ENCODE peak calls at places on chromosomes 5 and 9, in four cellular contexts. I, W, U and Z are unnamed samples.

GRCh38 chr9:27212621-27213020 is 84.3 kb downstream of the EQTN start:
- DNase-seq in I (no peak), W (no peak), U (no peak), Z (no peak)

GRCh38 chr5:153777681-153778080 is 261.0 kb downstream of the FAM114A2 start:
- DNase-seq in U (no peak), I (no peak), W (no peak), Z (no peak)

GRCh38 chr5:154164182-154164581 is 26.4 kb upstream of the GALNT10 start:
- DNase-seq in U (no peak), I (no peak), W (no peak), Z (no peak)

GRCh38 chr5:147659166-147659929 is 123.2 kb downstream of the JAKMIP2 start:
- DNase-seq in W (no peak), I (no peak), U (no peak), Z (no peak)

GRCh38 chr5:911601-912000 is 18.9 kb downstream of the TRIP13 start:
- DNase-seq in U (no peak), I (peak), W (peak), Z (no peak)

GRCh38 chr5:60520451-60521210 is 179.3 kb downstream of the DEPDC1B start:
- DNase-seq in I (no peak), U (no peak), W (no peak), Z (no peak)

GRCh38 chr9:93099551-93100264 is 3.7 kb downstream of the CARD19 start:
- DNase-seq in I (no peak), U (no peak), W (no peak), Z (no peak)

GRCh38 chr9:86580688-86581087 is 226.5 kb upstream of the TUT7 start:
- DNase-seq in U (no peak), I (no peak), W (peak), Z (no peak)

GRCh38 chr5:132027027-132027426 is 15.6 kb upstream of the ACSL6 start:
- DNase-seq in I (no peak), W (no peak), U (no peak), Z (no peak)

GRCh38 chr9:18896531-18897179 is 136.4 kb downstream of the SAXO1 start:
- DNase-seq in U (no peak), I (no peak), W (no peak), Z (no peak)

GRCh38 chr5:168422431-168422830 is 63.8 kb upstream of the RARS1 start:
- DNase-seq in U (no peak), W (no peak), I (no peak), Z (no peak)

GRCh38 chr5:125199968-125200841 is 453.8 kb upstream of the ZNF608 start:
- DNase-seq in W (peak), U (peak), I (peak), Z (peak)

GRCh38 chr9:86519216-86519615 is 165.0 kb upstream of the TUT7 start:
- DNase-seq in W (no peak), I (no peak), U (no peak), Z (no peak)

GRCh38 chr5:157603333-157604190 is 28.0 kb upstream of the ADAM19 start:
- DNase-seq in I (peak), U (no peak), W (peak), Z (no peak)

GRCh38 chr5:35593338-35593737 is 24.3 kb upstream of the SPEF2 start:
- DNase-seq in I (no peak), W (no peak), U (no peak), Z (no peak)

GRCh38 chr9:89549031-89549644 is 51.2 kb upstream of the SEMA4D start:
- DNase-seq in W (peak), I (peak), U (peak), Z (peak)

GRCh38 chr5:144205141-144205551 is 34.5 kb downstream of the KCTD16 start:
- DNase-seq in W (peak), U (no peak), I (peak), Z (peak)

GRCh38 chr9:127093319-127094020 is 29.0 kb downstream of the ANGPTL2 start:
- DNase-seq in W (no peak), I (no peak), U (no peak), Z (no peak)

GRCh38 chr9:121201738-121202533 is at the start of gene RAB14:
- DNase-seq in U (peak), I (peak), W (peak), Z (peak)

GRCh38 chr9:19404278-19405075 is 4.3 kb upstream of the ACER2 start:
- DNase-seq in W (no peak), U (no peak), I (no peak), Z (no peak)

GRCh38 chr5:151475378-151475777 is 28.0 kb downstream of the SLC36A1 start:
- DNase-seq in I (no peak), U (no peak), W (no peak), Z (no peak)

GRCh38 chr9:28779240-28779639 is 1206.0 kb upstream of the C9orf72 start:
- DNase-seq in U (no peak), I (no peak), W (peak), Z (no peak)

GRCh38 chr5:35436441-35437057 is 181.1 kb upstream of the SPEF2 start:
- DNase-seq in U (peak), I (peak), W (peak), Z (peak)

GRCh38 chr9:14307989-14308750 is 5.8 kb downstream of the NFIB start:
- DNase-seq in W (peak), U (no peak), I (peak), Z (no peak)

GRCh38 chr9:127545196-127546124 is 66.6 kb upstream of the STXBP1 start:
- DNase-seq in U (peak), W (peak), I (peak), Z (no peak)

GRCh38 chr9:77453857-77454647 is 194.1 kb downstream of the GNA14 start:
- DNase-seq in I (no peak), U (no peak), W (no peak), Z (no peak)

GRCh38 chr5:7668627-7669026 is 182.3 kb downstream of the CFAP90 start:
- DNase-seq in I (no peak), U (no peak), W (no peak), Z (no peak)

DNA sequence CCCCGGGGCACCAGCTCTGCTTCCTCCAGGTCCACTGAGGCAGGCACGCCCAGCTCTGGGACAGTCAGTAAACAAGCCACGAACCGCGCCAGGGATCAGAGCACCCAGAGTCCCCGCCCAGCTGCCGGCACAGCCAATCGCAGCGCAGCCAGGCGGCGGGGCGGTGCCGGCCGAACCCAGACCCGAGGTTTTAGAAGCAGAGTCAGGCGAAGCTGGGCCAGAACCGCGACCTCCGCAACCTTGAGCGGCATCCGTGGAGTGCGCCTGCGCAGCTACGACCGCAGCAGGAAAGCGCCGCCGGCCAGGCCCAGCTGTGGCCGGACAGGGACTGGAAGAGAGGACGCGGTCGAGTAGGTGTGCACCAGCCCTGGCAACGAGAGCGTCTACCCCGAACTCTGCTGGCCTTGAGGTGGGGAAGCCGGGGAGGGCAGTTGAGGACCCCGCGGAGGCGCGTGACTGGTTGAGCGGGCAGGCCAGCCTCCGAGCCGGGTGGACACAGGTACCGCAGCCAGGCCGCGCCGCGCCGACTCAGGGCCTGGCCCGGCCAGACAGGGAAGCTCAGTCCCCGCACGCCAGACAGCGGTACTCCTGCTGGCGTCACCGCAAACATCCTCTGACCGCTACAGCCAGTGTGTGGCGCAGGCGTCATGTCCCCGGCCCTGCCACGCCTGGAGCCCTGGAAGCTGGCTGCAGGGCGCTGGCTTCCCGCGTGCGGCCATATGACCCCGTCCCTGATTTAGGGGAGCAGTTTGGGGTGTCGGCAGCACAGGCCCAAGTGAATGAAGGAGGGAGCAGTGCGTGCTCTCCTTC is at the start of gene CTSL:
- DNase-seq in I (peak), W (peak), U (peak), Z (peak)
- TF ChIP-seq CTCF in I (peak), W (peak), U (no peak), Z (no peak)

GRCh38 chr9:112819635-112820496 is 69.3 kb downstream of the SNX30 start:
- DNase-seq in I (peak), W (peak), U (peak), Z (peak)
- TF ChIP-seq CTCF in I (peak), W (peak), U (peak), Z (peak)

GRCh38 chr5:71482132-71482531 is 26.7 kb downstream of the BDP1 start:
- DNase-seq in W (peak), U (no peak), I (peak), Z (no peak)

GRCh38 chr5:71481441-71481840 is 26.0 kb downstream of the BDP1 start:
- DNase-seq in I (no peak), W (no peak), U (no peak), Z (no peak)

GRCh38 chr5:71483355-71483754 is 27.9 kb downstream of the BDP1 start:
- DNase-seq in U (no peak), W (peak), I (peak), Z (no peak)
- TF ChIP-seq CTCF in U (no peak), W (no peak), I (no peak), Z (no peak)

GRCh38 chr5:150458819-150459557 is 9.4 kb upstream of the RPS14 start:
- DNase-seq in U (peak), W (peak), I (peak), Z (peak)
- TF ChIP-seq CTCF in U (peak), W (peak), I (peak), Z (peak)

GRCh38 chr5:102295534-102296228 is 403 bp downstream of the SLCO4C1 start:
- DNase-seq in W (no peak), U (no peak), I (no peak), Z (peak)
- TF ChIP-seq CTCF in W (no peak), U (no peak), I (no peak), Z (no peak)

GRCh38 chr5:139669681-139670368 is 21.7 kb downstream of the CXXC5 start:
- DNase-seq in W (no peak), U (peak), I (no peak), Z (no peak)
- TF ChIP-seq CTCF in W (no peak), U (no peak), I (no peak), Z (no peak)

GRCh38 chr5:45796959-45797553 is 100.9 kb upstream of the HCN1 start:
- DNase-seq in W (no peak), I (no peak), U (no peak), Z (no peak)
- TF ChIP-seq CTCF in W (no peak), I (no peak), U (peak), Z (peak)

GRCh38 chr5:176178789-176179188 is 59.4 kb upstream of the SIMC1 start:
- DNase-seq in U (no peak), W (no peak), I (no peak), Z (no peak)
- TF ChIP-seq CTCF in U (no peak), W (no peak), I (no peak), Z (no peak)